ENCODE peak calls at places on chromosome 22, in five cellular contexts. One of them, this sample, is unnamed.

GRCh38 chr22:31148953-31149627 is 8.8 kb upstream of the PLA2G3 start:
- DNase-seq in ovary: peak
- DNase-seq in prostate gland: peak
- DNase-seq in A549: peak
- DNase-seq in tibial nerve: no peak
- DNase-seq in this sample: peak

GRCh38 chr22:21015051-21016006 is at the start of gene P2RX6:
- DNase-seq in tibial nerve: no peak
- DNase-seq in ovary: peak
- DNase-seq in A549: no peak
- DNase-seq in prostate gland: no peak
- DNase-seq in this sample: no peak

GRCh38 chr22:17035246-17035645 is 27.2 kb upstream of the GAB4 start:
- DNase-seq in ovary: no peak
- DNase-seq in A549: no peak
- DNase-seq in prostate gland: peak
- DNase-seq in tibial nerve: no peak
- DNase-seq in this sample: no peak

GRCh38 chr22:33361581-33361980 is 303.4 kb upstream of the SYN3 start:
- DNase-seq in tibial nerve: no peak
- DNase-seq in ovary: no peak
- DNase-seq in A549: peak
- DNase-seq in prostate gland: no peak
- DNase-seq in this sample: no peak

GRCh38 chr22:31530816-31531180 is 34.5 kb downstream of the SFI1 start:
- DNase-seq in prostate gland: no peak
- DNase-seq in A549: no peak
- DNase-seq in tibial nerve: no peak
- DNase-seq in ovary: no peak
- DNase-seq in this sample: no peak

GRCh38 chr22:25880524-25880923 is 138.5 kb downstream of the MYO18B start:
- DNase-seq in A549: peak
- DNase-seq in tibial nerve: no peak
- DNase-seq in ovary: no peak
- DNase-seq in prostate gland: no peak
- DNase-seq in this sample: no peak

GRCh38 chr22:17119481-17120202 is 1.5 kb downstream of the TMEM121B start:
- DNase-seq in ovary: no peak
- DNase-seq in prostate gland: no peak
- DNase-seq in A549: peak
- DNase-seq in tibial nerve: no peak
- DNase-seq in this sample: peak

GRCh38 chr22:42317691-42318547 is 47.5 kb upstream of the TCF20 start:
- DNase-seq in ovary: no peak
- DNase-seq in tibial nerve: no peak
- DNase-seq in prostate gland: peak
- DNase-seq in A549: no peak
- DNase-seq in this sample: no peak

GRCh38 chr22:25488244-25489020 is 76.0 kb upstream of the GRK3 start:
- DNase-seq in tibial nerve: peak
- DNase-seq in A549: peak
- DNase-seq in ovary: peak
- DNase-seq in prostate gland: peak
- DNase-seq in this sample: peak

GRCh38 chr22:23511627-23512347 is 68.3 kb downstream of the IGLL1 start:
- DNase-seq in A549: no peak
- DNase-seq in ovary: no peak
- DNase-seq in tibial nerve: no peak
- DNase-seq in prostate gland: no peak
- DNase-seq in this sample: no peak

GRCh38 chr22:24148586-24148985 is 32.7 kb upstream of the SUSD2 start:
- DNase-seq in prostate gland: no peak
- DNase-seq in A549: no peak
- DNase-seq in ovary: no peak
- DNase-seq in tibial nerve: no peak
- DNase-seq in this sample: no peak

GRCh38 chr22:23142546-23143105 is 836 bp upstream of the RSPH14 start:
- DNase-seq in prostate gland: no peak
- DNase-seq in tibial nerve: no peak
- DNase-seq in ovary: no peak
- DNase-seq in A549: no peak
- DNase-seq in this sample: no peak

GRCh38 chr22:35538801-35539321 is 1.8 kb upstream of the RASD2 start:
- DNase-seq in ovary: no peak
- DNase-seq in A549: peak
- DNase-seq in tibial nerve: no peak
- DNase-seq in prostate gland: no peak
- DNase-seq in this sample: no peak

GRCh38 chr22:29230916-29231875 is 25.5 kb downstream of the EMID1 start:
- DNase-seq in prostate gland: no peak
- DNase-seq in tibial nerve: no peak
- DNase-seq in ovary: no peak
- DNase-seq in A549: no peak
- DNase-seq in this sample: no peak

GRCh38 chr22:22061085-22062077 is 78.8 kb upstream of the TOP3B start:
- DNase-seq in prostate gland: no peak
- DNase-seq in ovary: peak
- DNase-seq in tibial nerve: no peak
- DNase-seq in A549: peak
- DNase-seq in this sample: no peak

GRCh38 chr22:35335936-35336781 is 36.5 kb downstream of the TOM1 start:
- DNase-seq in prostate gland: no peak
- DNase-seq in ovary: no peak
- DNase-seq in tibial nerve: no peak
- DNase-seq in A549: no peak
- DNase-seq in this sample: peak

GRCh38 chr22:46003271-46004091 is 26.5 kb upstream of the WNT7B start:
- DNase-seq in ovary: no peak
- DNase-seq in prostate gland: no peak
- DNase-seq in A549: no peak
- DNase-seq in tibial nerve: no peak
- DNase-seq in this sample: no peak

GRCh38 chr22:26632422-26633155 is 10.8 kb downstream of the CRYBA4 start:
- DNase-seq in A549: no peak
- DNase-seq in ovary: no peak
- DNase-seq in tibial nerve: no peak
- DNase-seq in prostate gland: no peak
- DNase-seq in this sample: no peak

GRCh38 chr22:20834206-20834605 is 24.4 kb downstream of the PI4KA start:
- DNase-seq in prostate gland: no peak
- DNase-seq in ovary: no peak
- DNase-seq in A549: no peak
- DNase-seq in tibial nerve: no peak
- DNase-seq in this sample: no peak

GRCh38 chr22:48592931-48593330 is 1234.7 kb downstream of the BRD1 start:
- DNase-seq in A549: no peak
- DNase-seq in prostate gland: no peak
- DNase-seq in tibial nerve: no peak
- DNase-seq in ovary: no peak
- DNase-seq in this sample: no peak

GRCh38 chr22:27668828-27669797 is 132.4 kb downstream of the MN1 start:
- DNase-seq in prostate gland: no peak
- DNase-seq in tibial nerve: no peak
- DNase-seq in A549: peak
- DNase-seq in ovary: no peak
- DNase-seq in this sample: no peak

GRCh38 chr22:33865248-33865647 is 55.0 kb downstream of the LARGE1 start:
- DNase-seq in tibial nerve: no peak
- DNase-seq in prostate gland: no peak
- DNase-seq in A549: no peak
- DNase-seq in ovary: no peak
- DNase-seq in this sample: no peak

GRCh38 chr22:41091139-41092022 is 1.0 kb upstream of the EP300 start:
- DNase-seq in ovary: peak
- DNase-seq in tibial nerve: peak
- DNase-seq in prostate gland: peak
- DNase-seq in A549: peak
- DNase-seq in this sample: peak
- TF ChIP-seq POLR2A in ovary: peak
- TF ChIP-seq POLR2A in tibial nerve: peak
- TF ChIP-seq POLR2A in prostate gland: peak
- TF ChIP-seq POLR2A in A549: peak
- TF ChIP-seq POLR2A in this sample: peak

GRCh38 chr22:39227542-39228272 is 17.1 kb downstream of the PDGFB start:
- DNase-seq in ovary: no peak
- DNase-seq in prostate gland: no peak
- DNase-seq in A549: no peak
- DNase-seq in tibial nerve: no peak
- DNase-seq in this sample: no peak
- H3K27ac ChIP-seq in ovary: no peak
- H3K27ac ChIP-seq in prostate gland: no peak
- H3K27ac ChIP-seq in A549: no peak
- H3K27ac ChIP-seq in tibial nerve: no peak
- H3K27ac ChIP-seq in this sample: no peak

GRCh38 chr22:44496305-44496704 is 1.7 kb downstream of the RTL6 start:
- DNase-seq in ovary: no peak
- DNase-seq in prostate gland: no peak
- DNase-seq in tibial nerve: no peak
- DNase-seq in A549: no peak
- DNase-seq in this sample: no peak

GRCh38 chr22:44495629-44496028 is 2.4 kb downstream of the RTL6 start:
- DNase-seq in prostate gland: no peak
- DNase-seq in ovary: no peak
- DNase-seq in A549: no peak
- DNase-seq in tibial nerve: no peak
- DNase-seq in this sample: no peak

GRCh38 chr22:44496844-44497217 is 1.2 kb downstream of the RTL6 start:
- DNase-seq in prostate gland: no peak
- DNase-seq in tibial nerve: no peak
- DNase-seq in A549: no peak
- DNase-seq in ovary: peak
- DNase-seq in this sample: no peak

GRCh38 chr22:44497218-44497903 is 672 bp downstream of the RTL6 start:
- DNase-seq in A549: no peak
- DNase-seq in tibial nerve: no peak
- DNase-seq in prostate gland: no peak
- DNase-seq in ovary: peak
- DNase-seq in this sample: peak

DNA sequence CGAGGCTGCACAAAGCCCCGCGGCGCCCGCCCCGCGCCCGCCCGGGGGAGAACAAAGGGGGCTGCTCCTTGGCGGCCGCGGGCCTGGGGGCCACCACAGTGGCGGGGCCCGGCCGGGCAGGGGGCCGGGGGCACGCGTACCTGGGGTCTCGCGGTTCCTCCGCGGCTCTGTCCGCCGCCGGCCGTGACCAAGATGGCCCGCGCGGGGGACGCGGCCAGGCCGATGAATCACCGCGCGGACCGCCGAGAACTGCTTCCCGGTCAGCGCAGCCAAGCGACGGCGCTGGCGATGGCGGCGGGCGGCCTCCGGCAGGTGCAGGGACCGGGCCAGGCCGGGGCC is at the start of gene RTL6:
- DNase-seq in A549: no peak
- DNase-seq in ovary: no peak
- DNase-seq in tibial nerve: no peak
- DNase-seq in prostate gland: no peak
- DNase-seq in this sample: no peak
- TF ChIP-seq POLR2A in A549: peak
- TF ChIP-seq POLR2A in ovary: peak
- TF ChIP-seq POLR2A in tibial nerve: no peak
- TF ChIP-seq POLR2A in prostate gland: no peak
- TF ChIP-seq POLR2A in this sample: no peak

GRCh38 chr22:40107244-40107643 is 70.5 kb upstream of the TNRC6B start:
- DNase-seq in ovary: no peak
- DNase-seq in prostate gland: no peak
- DNase-seq in tibial nerve: no peak
- DNase-seq in A549: no peak
- DNase-seq in this sample: no peak

GRCh38 chr22:40112595-40112994 is 65.1 kb upstream of the TNRC6B start:
- DNase-seq in tibial nerve: no peak
- DNase-seq in prostate gland: no peak
- DNase-seq in A549: no peak
- DNase-seq in ovary: no peak
- DNase-seq in this sample: no peak

GRCh38 chr22:40111451-40111850 is 66.3 kb upstream of the TNRC6B start:
- DNase-seq in prostate gland: no peak
- DNase-seq in ovary: no peak
- DNase-seq in A549: no peak
- DNase-seq in tibial nerve: no peak
- DNase-seq in this sample: no peak

GRCh38 chr22:40105755-40106154 is 72.0 kb upstream of the TNRC6B start:
- DNase-seq in A549: no peak
- DNase-seq in ovary: no peak
- DNase-seq in tibial nerve: no peak
- DNase-seq in prostate gland: no peak
- DNase-seq in this sample: no peak

DNA sequence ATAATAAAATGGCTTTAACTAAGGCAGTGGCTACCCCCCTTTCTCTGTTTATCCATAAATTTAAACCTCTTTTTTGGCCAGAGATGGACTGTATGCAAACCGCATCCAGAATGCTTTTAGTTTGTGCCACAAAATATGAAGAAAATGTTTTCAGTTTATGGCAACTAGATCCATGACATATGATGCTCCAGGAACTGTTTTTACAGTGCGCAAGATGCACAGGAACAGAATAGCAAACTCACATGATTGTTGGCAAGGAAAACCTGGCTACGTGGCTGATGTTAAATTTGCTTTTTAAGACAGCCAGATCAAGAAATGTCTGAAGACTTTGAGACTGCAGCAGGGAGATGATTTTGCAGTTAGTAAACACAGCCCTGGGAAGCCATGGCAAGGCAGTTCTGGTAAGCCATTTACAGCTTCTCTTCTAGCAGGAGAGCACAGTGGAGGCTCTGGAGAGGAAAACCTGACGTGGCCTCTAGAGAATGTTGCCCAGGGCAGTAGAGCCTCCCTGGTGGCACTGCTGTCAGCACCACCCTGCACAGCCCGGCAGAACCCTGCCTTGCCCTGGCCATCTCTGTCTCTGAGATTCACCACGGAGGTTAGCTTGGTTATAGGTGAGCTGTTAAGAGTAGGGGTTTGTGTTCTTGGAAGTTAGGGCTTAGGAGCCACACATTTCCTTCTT is 69.8 kb upstream of the TNRC6B start:
- DNase-seq in prostate gland: peak
- DNase-seq in tibial nerve: no peak
- DNase-seq in ovary: no peak
- DNase-seq in A549: no peak
- DNase-seq in this sample: peak
- H3K27ac ChIP-seq in prostate gland: peak
- H3K27ac ChIP-seq in tibial nerve: peak
- H3K27ac ChIP-seq in ovary: no peak
- H3K27ac ChIP-seq in A549: no peak
- H3K27ac ChIP-seq in this sample: peak